ENCODE peak calls at places on chromosomes 16 and 17, in four cellular contexts. One of them, this sample, is unnamed.

GRCh38 chr17:54736573-54736972 is 164.1 kb upstream of the TOM1L1 start:
- DNase-seq in GM10248: no peak
- DNase-seq in NCI-H1417: no peak
- DNase-seq in Karpas-422: no peak
- DNase-seq in this sample: peak

GRCh38 chr17:30550512-30551273 is 73.5 kb downstream of the GOSR1 start:
- DNase-seq in GM10248: peak
- DNase-seq in NCI-H1417: no peak
- DNase-seq in Karpas-422: peak
- DNase-seq in this sample: peak

GRCh38 chr17:31687505-31688126 is 171.4 kb downstream of the COPRS start:
- DNase-seq in GM10248: no peak
- DNase-seq in NCI-H1417: no peak
- DNase-seq in Karpas-422: no peak
- DNase-seq in this sample: no peak

GRCh38 chr17:5237541-5238016 is 2.9 kb upstream of the SCIMP start:
- DNase-seq in GM10248: peak
- DNase-seq in NCI-H1417: peak
- DNase-seq in Karpas-422: peak
- DNase-seq in this sample: peak

GRCh38 chr16:78081341-78081740 is 18.1 kb upstream of the WWOX start:
- DNase-seq in GM10248: no peak
- DNase-seq in NCI-H1417: no peak
- DNase-seq in Karpas-422: no peak
- DNase-seq in this sample: no peak

GRCh38 chr16:83952587-83952939 is 477 bp upstream of the OSGIN1 start:
- DNase-seq in GM10248: no peak
- DNase-seq in NCI-H1417: no peak
- DNase-seq in Karpas-422: no peak
- DNase-seq in this sample: no peak

GRCh38 chr17:83204230-83204725 is 124.9 kb downstream of the METRNL start:
- DNase-seq in GM10248: no peak
- DNase-seq in NCI-H1417: no peak
- DNase-seq in Karpas-422: no peak
- DNase-seq in this sample: no peak

GRCh38 chr17:45200701-45201100 is 21.0 kb upstream of the FMNL1 start:
- DNase-seq in GM10248: no peak
- DNase-seq in NCI-H1417: no peak
- DNase-seq in Karpas-422: no peak
- DNase-seq in this sample: peak

GRCh38 chr16:10957771-10958486 is 13.6 kb downstream of the CLEC16A start:
- DNase-seq in GM10248: no peak
- DNase-seq in NCI-H1417: no peak
- DNase-seq in Karpas-422: no peak
- DNase-seq in this sample: no peak

GRCh38 chr17:71496552-71496951 is 624.3 kb upstream of the SOX9 start:
- DNase-seq in GM10248: no peak
- DNase-seq in NCI-H1417: no peak
- DNase-seq in Karpas-422: no peak
- DNase-seq in this sample: no peak

GRCh38 chr17:78400581-78401240 is 22.3 kb downstream of the PGS1 start:
- DNase-seq in GM10248: no peak
- DNase-seq in NCI-H1417: no peak
- DNase-seq in Karpas-422: no peak
- DNase-seq in this sample: no peak

GRCh38 chr16:1535391-1536291 is 2.2 kb downstream of the TMEM204 start:
- DNase-seq in GM10248: no peak
- DNase-seq in NCI-H1417: no peak
- DNase-seq in Karpas-422: no peak
- DNase-seq in this sample: no peak

GRCh38 chr16:75288181-75288580 is 36.8 kb upstream of the BCAR1 start:
- DNase-seq in GM10248: no peak
- DNase-seq in NCI-H1417: no peak
- DNase-seq in Karpas-422: no peak
- DNase-seq in this sample: no peak

GRCh38 chr16:85733839-85734170 is 17.1 kb downstream of the C16orf74 start:
- DNase-seq in GM10248: no peak
- DNase-seq in NCI-H1417: no peak
- DNase-seq in Karpas-422: no peak
- DNase-seq in this sample: no peak

GRCh38 chr17:61616783-61617182 is 25.8 kb upstream of the NACA2 start:
- DNase-seq in GM10248: no peak
- DNase-seq in NCI-H1417: no peak
- DNase-seq in Karpas-422: no peak
- DNase-seq in this sample: no peak

GRCh38 chr16:55710466-55710865 is 54.7 kb downstream of the SLC6A2 start:
- DNase-seq in GM10248: no peak
- DNase-seq in NCI-H1417: no peak
- DNase-seq in Karpas-422: no peak
- DNase-seq in this sample: no peak

GRCh38 chr17:83200231-83200699 is 120.9 kb downstream of the METRNL start:
- DNase-seq in GM10248: no peak
- DNase-seq in NCI-H1417: no peak
- DNase-seq in Karpas-422: no peak
- DNase-seq in this sample: no peak

GRCh38 chr17:82305727-82306300 is 11.6 kb downstream of the CD7 start:
- DNase-seq in GM10248: no peak
- DNase-seq in NCI-H1417: no peak
- DNase-seq in Karpas-422: no peak
- DNase-seq in this sample: no peak

GRCh38 chr17:32386844-32387243 is 36.9 kb downstream of the ZNF207 start:
- DNase-seq in GM10248: no peak
- DNase-seq in NCI-H1417: no peak
- DNase-seq in Karpas-422: no peak
- DNase-seq in this sample: no peak

GRCh38 chr17:72488542-72489272 is 367.9 kb downstream of the SOX9 start:
- DNase-seq in GM10248: no peak
- DNase-seq in NCI-H1417: peak
- DNase-seq in Karpas-422: no peak
- DNase-seq in this sample: no peak

GRCh38 chr16:56769674-56770073 is 39.7 kb downstream of the NUP93 start:
- DNase-seq in GM10248: no peak
- DNase-seq in NCI-H1417: no peak
- DNase-seq in Karpas-422: no peak
- DNase-seq in this sample: no peak

GRCh38 chr17:64441772-64442549 is 7.0 kb upstream of the MILR1 start:
- DNase-seq in GM10248: no peak
- DNase-seq in NCI-H1417: no peak
- DNase-seq in Karpas-422: no peak
- DNase-seq in this sample: no peak

GRCh38 chr17:51764387-51764971 is 394.0 kb downstream of the CA10 start:
- DNase-seq in GM10248: peak
- DNase-seq in NCI-H1417: peak
- DNase-seq in Karpas-422: peak
- DNase-seq in this sample: peak

GRCh38 chr16:84356591-84357116 is 11.7 kb upstream of the ATP2C2 start:
- DNase-seq in GM10248: no peak
- DNase-seq in NCI-H1417: peak
- DNase-seq in Karpas-422: no peak
- DNase-seq in this sample: no peak

GRCh38 chr16:68319185-68319908 is 8.5 kb downstream of the PRMT7 start:
- DNase-seq in GM10248: peak
- DNase-seq in NCI-H1417: no peak
- DNase-seq in Karpas-422: no peak
- DNase-seq in this sample: no peak

GRCh38 chr17:74604200-74604599 is 12.1 kb upstream of the CD300LD start:
- DNase-seq in GM10248: no peak
- DNase-seq in NCI-H1417: no peak
- DNase-seq in Karpas-422: peak
- DNase-seq in this sample: peak